ENCODE peak calls at places on chromosomes 2 and 18, in five cellular contexts. One of them, this sample, is unnamed.

GRCh38 chr2:240930096-240930630 is 24.0 kb downstream of the CROCC2 start:
- DNase-seq in heart left ventricle: peak
- DNase-seq in CD4-positive, alpha-beta T cell: no peak
- DNase-seq in thoracic aorta: no peak
- DNase-seq in trophoblast cell: no peak
- DNase-seq in this sample: no peak

GRCh38 chr2:140247451-140248205 is 1467.4 kb upstream of the NXPH2 start:
- DNase-seq in heart left ventricle: no peak
- DNase-seq in thoracic aorta: no peak
- DNase-seq in CD4-positive, alpha-beta T cell: no peak
- DNase-seq in trophoblast cell: no peak
- DNase-seq in this sample: no peak

GRCh38 chr2:73907840-73908452 is 15.1 kb downstream of the ACTG2 start:
- DNase-seq in CD4-positive, alpha-beta T cell: peak
- DNase-seq in trophoblast cell: no peak
- DNase-seq in heart left ventricle: no peak
- DNase-seq in thoracic aorta: no peak
- DNase-seq in this sample: no peak

GRCh38 chr2:121151311-121152109 is 133.5 kb downstream of the TFCP2L1 start:
- DNase-seq in thoracic aorta: no peak
- DNase-seq in trophoblast cell: peak
- DNase-seq in heart left ventricle: no peak
- DNase-seq in CD4-positive, alpha-beta T cell: no peak
- DNase-seq in this sample: no peak

GRCh38 chr2:178241852-178242551 is 47.7 kb downstream of the OSBPL6 start:
- DNase-seq in CD4-positive, alpha-beta T cell: no peak
- DNase-seq in heart left ventricle: peak
- DNase-seq in thoracic aorta: peak
- DNase-seq in trophoblast cell: peak
- DNase-seq in this sample: peak

GRCh38 chr2:187233811-187234210 is 214.2 kb downstream of the CALCRL start:
- DNase-seq in CD4-positive, alpha-beta T cell: no peak
- DNase-seq in thoracic aorta: no peak
- DNase-seq in trophoblast cell: no peak
- DNase-seq in heart left ventricle: no peak
- DNase-seq in this sample: no peak

GRCh38 chr2:45045706-45046105 is 36.5 kb upstream of the SIX2 start:
- DNase-seq in thoracic aorta: no peak
- DNase-seq in heart left ventricle: no peak
- DNase-seq in trophoblast cell: no peak
- DNase-seq in CD4-positive, alpha-beta T cell: no peak
- DNase-seq in this sample: no peak

GRCh38 chr2:47530105-47530504 is 127.1 kb downstream of the MSH2 start:
- DNase-seq in trophoblast cell: no peak
- DNase-seq in heart left ventricle: peak
- DNase-seq in CD4-positive, alpha-beta T cell: no peak
- DNase-seq in thoracic aorta: no peak
- DNase-seq in this sample: no peak

GRCh38 chr2:101474752-101475384 is at the start of gene RFX8:
- DNase-seq in heart left ventricle: no peak
- DNase-seq in trophoblast cell: peak
- DNase-seq in thoracic aorta: no peak
- DNase-seq in CD4-positive, alpha-beta T cell: peak
- DNase-seq in this sample: no peak

GRCh38 chr2:200905618-200906296 is 16.6 kb downstream of the NIF3L1 start:
- DNase-seq in trophoblast cell: peak
- DNase-seq in heart left ventricle: peak
- DNase-seq in CD4-positive, alpha-beta T cell: peak
- DNase-seq in thoracic aorta: no peak
- DNase-seq in this sample: peak

GRCh38 chr18:3012306-3012919 is 531 bp downstream of the LPIN2 start:
- DNase-seq in CD4-positive, alpha-beta T cell: peak
- DNase-seq in heart left ventricle: peak
- DNase-seq in trophoblast cell: peak
- DNase-seq in thoracic aorta: no peak
- DNase-seq in this sample: peak

GRCh38 chr2:96225016-96225533 is 16.4 kb upstream of the STARD7 start:
- DNase-seq in trophoblast cell: peak
- DNase-seq in thoracic aorta: no peak
- DNase-seq in heart left ventricle: no peak
- DNase-seq in CD4-positive, alpha-beta T cell: no peak
- DNase-seq in this sample: no peak

GRCh38 chr2:145166716-145167115 is 646.8 kb upstream of the ZEB2 start:
- DNase-seq in heart left ventricle: no peak
- DNase-seq in thoracic aorta: no peak
- DNase-seq in trophoblast cell: no peak
- DNase-seq in CD4-positive, alpha-beta T cell: no peak
- DNase-seq in this sample: no peak

GRCh38 chr18:58290059-58290747 is 246.2 kb downstream of the NEDD4L start:
- DNase-seq in thoracic aorta: no peak
- DNase-seq in heart left ventricle: no peak
- DNase-seq in trophoblast cell: no peak
- DNase-seq in CD4-positive, alpha-beta T cell: no peak
- DNase-seq in this sample: no peak

GRCh38 chr2:137980459-137980858 is 16.2 kb downstream of the HNMT start:
- DNase-seq in thoracic aorta: no peak
- DNase-seq in CD4-positive, alpha-beta T cell: no peak
- DNase-seq in trophoblast cell: no peak
- DNase-seq in heart left ventricle: no peak
- DNase-seq in this sample: no peak

GRCh38 chr2:133843091-133843490 is 274.8 kb upstream of the NCKAP5 start:
- DNase-seq in trophoblast cell: no peak
- DNase-seq in CD4-positive, alpha-beta T cell: no peak
- DNase-seq in heart left ventricle: no peak
- DNase-seq in thoracic aorta: no peak
- DNase-seq in this sample: no peak

GRCh38 chr2:152493417-152493816 is 158.4 kb downstream of the FMNL2 start:
- DNase-seq in trophoblast cell: no peak
- DNase-seq in heart left ventricle: no peak
- DNase-seq in thoracic aorta: no peak
- DNase-seq in CD4-positive, alpha-beta T cell: no peak
- DNase-seq in this sample: no peak

GRCh38 chr18:79139206-79139605 is 70.0 kb downstream of the ATP9B start:
- DNase-seq in thoracic aorta: no peak
- DNase-seq in CD4-positive, alpha-beta T cell: peak
- DNase-seq in trophoblast cell: no peak
- DNase-seq in heart left ventricle: no peak
- DNase-seq in this sample: no peak

GRCh38 chr2:174593574-174594203 is 3.9 kb downstream of the WIPF1 start:
- DNase-seq in thoracic aorta: no peak
- DNase-seq in heart left ventricle: no peak
- DNase-seq in trophoblast cell: no peak
- DNase-seq in CD4-positive, alpha-beta T cell: peak
- DNase-seq in this sample: no peak

GRCh38 chr2:197949224-197949623 is 144.8 kb downstream of the PLCL1 start:
- DNase-seq in CD4-positive, alpha-beta T cell: no peak
- DNase-seq in thoracic aorta: no peak
- DNase-seq in heart left ventricle: no peak
- DNase-seq in trophoblast cell: no peak
- DNase-seq in this sample: no peak

GRCh38 chr18:3947383-3947782 is 497.4 kb downstream of the TGIF1 start:
- DNase-seq in heart left ventricle: no peak
- DNase-seq in thoracic aorta: no peak
- DNase-seq in trophoblast cell: no peak
- DNase-seq in CD4-positive, alpha-beta T cell: no peak
- DNase-seq in this sample: no peak

DNA sequence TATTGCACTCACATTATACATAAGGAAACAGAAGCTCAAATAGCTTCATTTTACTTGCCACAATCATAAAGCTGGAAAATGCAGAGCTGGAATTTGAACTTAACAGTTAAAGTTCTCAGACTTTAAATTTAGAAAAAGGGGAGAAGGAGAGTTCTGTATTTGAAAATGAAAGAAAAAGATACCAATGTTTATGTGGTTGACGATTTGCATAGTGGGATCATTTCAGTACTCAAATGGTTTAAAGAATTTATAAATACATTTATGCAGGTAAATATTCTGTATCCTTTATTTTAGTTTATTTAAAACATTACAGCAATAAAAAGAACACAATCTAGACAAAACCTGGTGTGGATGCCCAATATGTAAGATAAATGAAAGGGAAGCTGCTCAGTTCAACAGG is 25.5 kb upstream of the STAT4 start:
- DNase-seq in heart left ventricle: no peak
- DNase-seq in thoracic aorta: no peak
- DNase-seq in trophoblast cell: no peak
- DNase-seq in CD4-positive, alpha-beta T cell: no peak
- DNase-seq in this sample: no peak
- H3K27ac ChIP-seq in heart left ventricle: no peak
- H3K27ac ChIP-seq in thoracic aorta: no peak
- H3K27ac ChIP-seq in trophoblast cell: no peak
- H3K27ac ChIP-seq in CD4-positive, alpha-beta T cell: no peak
- H3K27ac ChIP-seq in this sample: no peak

GRCh38 chr2:216885117-216885553 is 25.3 kb upstream of the TNP1 start:
- DNase-seq in heart left ventricle: no peak
- DNase-seq in trophoblast cell: no peak
- DNase-seq in thoracic aorta: no peak
- DNase-seq in CD4-positive, alpha-beta T cell: no peak
- DNase-seq in this sample: no peak
- H3K27ac ChIP-seq in heart left ventricle: no peak
- H3K27ac ChIP-seq in trophoblast cell: no peak
- H3K27ac ChIP-seq in thoracic aorta: no peak
- H3K27ac ChIP-seq in CD4-positive, alpha-beta T cell: no peak
- H3K27ac ChIP-seq in this sample: no peak

GRCh38 chr2:55992465-55992864 is 68.9 kb upstream of the EFEMP1 start:
- DNase-seq in heart left ventricle: peak
- DNase-seq in thoracic aorta: peak
- DNase-seq in CD4-positive, alpha-beta T cell: no peak
- DNase-seq in trophoblast cell: peak
- DNase-seq in this sample: no peak
- H3K27ac ChIP-seq in heart left ventricle: no peak
- H3K27ac ChIP-seq in thoracic aorta: peak
- H3K27ac ChIP-seq in CD4-positive, alpha-beta T cell: no peak
- H3K27ac ChIP-seq in trophoblast cell: no peak
- H3K27ac ChIP-seq in this sample: no peak

DNA sequence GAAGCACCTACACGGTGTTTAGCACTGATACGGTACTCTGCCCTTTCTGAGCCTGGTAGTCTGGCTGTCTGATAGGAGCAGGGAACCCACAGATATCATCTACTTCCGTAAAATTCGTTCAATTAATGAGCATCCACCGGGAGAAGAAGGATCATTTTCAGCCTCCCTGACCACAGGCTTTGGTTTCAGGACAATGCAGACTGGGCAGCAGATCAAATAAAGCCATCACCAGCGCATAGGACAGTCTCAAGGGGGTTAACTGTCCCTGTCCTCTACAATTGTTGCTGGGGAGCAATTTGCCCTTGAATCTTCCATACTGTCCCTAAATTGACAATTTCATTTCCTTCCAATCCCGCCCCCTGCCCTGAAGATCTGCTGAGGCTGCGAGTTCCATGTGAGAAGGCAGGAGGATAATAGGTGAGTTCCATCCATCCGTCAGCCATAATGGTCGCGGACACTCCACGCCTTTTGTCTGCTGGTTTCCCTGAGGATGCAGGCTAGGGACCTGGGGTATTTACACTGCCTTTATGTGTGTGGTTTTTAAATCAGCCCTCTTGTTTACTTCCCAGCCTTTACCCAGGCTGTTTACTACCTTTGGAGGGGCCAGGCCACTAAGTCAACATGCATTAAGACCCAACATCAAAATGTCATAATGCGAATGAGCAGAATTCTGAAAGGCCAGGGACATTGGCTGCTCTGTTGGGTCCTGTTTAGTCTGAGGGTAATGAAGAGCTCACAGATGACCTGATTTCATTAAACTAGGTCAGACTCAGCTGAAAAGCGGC is 110.1 kb downstream of the MYCN start:
- DNase-seq in heart left ventricle: no peak
- DNase-seq in trophoblast cell: no peak
- DNase-seq in thoracic aorta: no peak
- DNase-seq in CD4-positive, alpha-beta T cell: no peak
- DNase-seq in this sample: no peak
- H3K27ac ChIP-seq in heart left ventricle: no peak
- H3K27ac ChIP-seq in trophoblast cell: no peak
- H3K27ac ChIP-seq in thoracic aorta: no peak
- H3K27ac ChIP-seq in CD4-positive, alpha-beta T cell: no peak
- H3K27ac ChIP-seq in this sample: no peak

GRCh38 chr18:72187956-72188355 is 356.2 kb downstream of the CBLN2 start:
- DNase-seq in trophoblast cell: no peak
- DNase-seq in heart left ventricle: no peak
- DNase-seq in thoracic aorta: no peak
- DNase-seq in CD4-positive, alpha-beta T cell: no peak
- DNase-seq in this sample: no peak
- H3K27ac ChIP-seq in trophoblast cell: no peak
- H3K27ac ChIP-seq in heart left ventricle: no peak
- H3K27ac ChIP-seq in thoracic aorta: no peak
- H3K27ac ChIP-seq in CD4-positive, alpha-beta T cell: no peak
- H3K27ac ChIP-seq in this sample: no peak

GRCh38 chr2:37563375-37564011 is 107.9 kb downstream of the CDC42EP3 start:
- DNase-seq in heart left ventricle: no peak
- DNase-seq in thoracic aorta: no peak
- DNase-seq in CD4-positive, alpha-beta T cell: no peak
- DNase-seq in trophoblast cell: no peak
- DNase-seq in this sample: no peak
- H3K27ac ChIP-seq in heart left ventricle: no peak
- H3K27ac ChIP-seq in thoracic aorta: no peak
- H3K27ac ChIP-seq in CD4-positive, alpha-beta T cell: no peak
- H3K27ac ChIP-seq in trophoblast cell: no peak
- H3K27ac ChIP-seq in this sample: no peak

DNA sequence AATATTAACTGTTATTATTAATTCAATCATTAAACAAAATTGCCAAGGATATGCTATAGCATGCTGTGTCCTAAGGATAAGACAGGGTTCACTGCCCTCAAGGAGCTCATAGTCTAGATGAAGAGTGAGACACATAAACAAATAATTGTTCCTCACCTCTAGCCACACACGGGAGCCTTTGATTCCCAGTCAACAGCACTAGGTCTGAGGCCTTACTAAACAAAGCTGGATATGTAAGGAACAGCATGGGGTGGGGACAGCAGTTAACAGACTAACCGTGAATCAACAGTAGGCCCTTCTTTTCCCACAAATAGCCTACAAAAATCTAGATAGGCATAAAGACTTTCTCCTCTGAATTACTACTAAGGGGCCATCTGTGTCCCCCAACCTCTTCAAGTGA is 29.7 kb upstream of the IHH start:
- DNase-seq in CD4-positive, alpha-beta T cell: no peak
- DNase-seq in thoracic aorta: no peak
- DNase-seq in trophoblast cell: no peak
- DNase-seq in heart left ventricle: no peak
- DNase-seq in this sample: no peak
- H3K27ac ChIP-seq in CD4-positive, alpha-beta T cell: no peak
- H3K27ac ChIP-seq in thoracic aorta: no peak
- H3K27ac ChIP-seq in trophoblast cell: no peak
- H3K27ac ChIP-seq in heart left ventricle: no peak
- H3K27ac ChIP-seq in this sample: no peak

DNA sequence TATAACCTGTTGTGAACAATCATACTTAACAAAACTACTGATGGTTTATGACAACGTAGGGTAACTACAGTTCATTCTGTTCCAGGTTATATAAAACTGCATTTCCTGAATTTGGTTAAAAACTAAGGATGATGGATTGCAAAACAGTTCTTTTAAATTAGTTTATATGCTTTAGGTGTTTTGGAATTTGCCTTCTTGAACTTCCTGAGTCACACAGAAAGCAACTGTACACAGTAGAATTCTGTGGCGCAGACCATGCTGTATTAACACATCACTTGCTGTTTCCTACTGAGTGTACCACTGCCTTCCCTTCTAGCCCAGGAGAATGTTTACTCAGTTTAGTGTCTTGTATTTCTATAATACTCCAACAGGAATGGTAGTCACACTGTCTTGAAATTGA is 19.4 kb downstream of the ITGB1BP1 start:
- DNase-seq in heart left ventricle: no peak
- DNase-seq in trophoblast cell: no peak
- DNase-seq in thoracic aorta: no peak
- DNase-seq in CD4-positive, alpha-beta T cell: no peak
- DNase-seq in this sample: no peak
- H3K27ac ChIP-seq in heart left ventricle: no peak
- H3K27ac ChIP-seq in trophoblast cell: no peak
- H3K27ac ChIP-seq in thoracic aorta: no peak
- H3K27ac ChIP-seq in CD4-positive, alpha-beta T cell: no peak
- H3K27ac ChIP-seq in this sample: peak